ENCODE peak calls at places on chromosomes 13 and 19, in five cellular contexts. N is HepG2, K is fibroblast of lung, E is astrocyte, D is endodermal cell. Z is an unnamed sample.

GRCh38 chr19:14561832-14562351 is 10.0 kb downstream of the NDUFB7 start:
- DNase-seq in N (no peak), K (peak), E (no peak), D (peak), Z (no peak)

GRCh38 chr19:18294467-18294864 is 13.0 kb upstream of the JUND start:
- DNase-seq in N (no peak), K (no peak), E (no peak), D (peak), Z (peak)

GRCh38 chr13:36975172-36975571 is 24.0 kb downstream of the ALG5 start:
- DNase-seq in N (no peak), K (no peak), E (no peak), D (no peak), Z (no peak)

GRCh38 chr13:51523082-51523518 is 61.2 kb upstream of the WDFY2 start:
- DNase-seq in N (peak), K (peak), E (peak), D (no peak), Z (no peak)

GRCh38 chr19:10691883-10692282 is 9.4 kb upstream of the QTRT1 start:
- DNase-seq in N (no peak), K (no peak), E (no peak), D (peak), Z (peak)

GRCh38 chr13:91346848-91347211 is 657 bp upstream of the MIR17HG start:
- DNase-seq in N (no peak), K (no peak), E (no peak), D (no peak), Z (no peak)

GRCh38 chr19:45251452-45252354 is 632 bp downstream of the MARK4 start:
- DNase-seq in N (no peak), K (peak), E (no peak), D (peak), Z (peak)

GRCh38 chr13:96403241-96403640 is 313.3 kb downstream of the HS6ST3 start:
- DNase-seq in N (no peak), K (no peak), E (no peak), D (no peak), Z (no peak)

GRCh38 chr19:17391371-17392151 is 2.4 kb downstream of the CCDC194 start:
- DNase-seq in N (no peak), K (no peak), E (no peak), D (peak), Z (no peak)

GRCh38 chr19:35596366-35596999 is 10.5 kb downstream of the PMIS2 start:
- DNase-seq in N (peak), K (no peak), E (no peak), D (peak), Z (no peak)

GRCh38 chr13:108779308-108779707 is 149.9 kb downstream of the MYO16 start:
- DNase-seq in N (no peak), K (no peak), E (no peak), D (peak), Z (no peak)

GRCh38 chr19:53993448-53993847 is 2.0 kb downstream of the CACNG6 start:
- DNase-seq in N (no peak), K (no peak), E (no peak), D (no peak), Z (no peak)

GRCh38 chr19:53994811-53995210 is 3.4 kb downstream of the CACNG6 start:
- DNase-seq in N (no peak), K (no peak), E (no peak), D (no peak), Z (no peak)

GRCh38 chr19:53991224-53992113 is at the start of gene CACNG6:
- DNase-seq in N (no peak), K (no peak), E (no peak), D (peak), Z (no peak)

GRCh38 chr19:53992211-53992610 is 774 bp downstream of the CACNG6 start:
- DNase-seq in N (no peak), K (no peak), E (no peak), D (no peak), Z (no peak)

DNA sequence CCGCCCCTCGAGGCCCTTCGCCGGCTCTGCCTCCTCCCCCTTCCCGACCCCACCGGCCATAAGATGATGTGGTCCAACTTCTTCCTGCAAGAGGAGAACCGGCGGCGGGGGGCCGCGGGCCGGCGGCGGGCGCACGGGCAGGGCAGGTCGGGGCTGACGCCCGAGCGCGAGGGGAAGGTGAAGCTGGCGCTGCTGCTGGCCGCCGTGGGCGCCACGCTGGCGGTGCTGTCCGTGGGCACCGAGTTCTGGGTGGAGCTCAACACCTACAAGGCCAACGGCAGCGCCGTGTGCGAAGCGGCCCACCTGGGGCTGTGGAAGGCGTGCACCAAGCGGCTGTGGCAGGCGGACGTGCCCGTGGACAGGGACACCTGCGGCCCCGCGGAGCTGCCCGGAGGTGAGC is 1.4 kb downstream of the CACNG6 start:
- DNase-seq in N (no peak), K (no peak), E (no peak), D (no peak), Z (no peak)
- H3K9ac ChIP-seq in N (no peak), K (no peak), E (no peak), D (no peak), Z (no peak)

DNA sequence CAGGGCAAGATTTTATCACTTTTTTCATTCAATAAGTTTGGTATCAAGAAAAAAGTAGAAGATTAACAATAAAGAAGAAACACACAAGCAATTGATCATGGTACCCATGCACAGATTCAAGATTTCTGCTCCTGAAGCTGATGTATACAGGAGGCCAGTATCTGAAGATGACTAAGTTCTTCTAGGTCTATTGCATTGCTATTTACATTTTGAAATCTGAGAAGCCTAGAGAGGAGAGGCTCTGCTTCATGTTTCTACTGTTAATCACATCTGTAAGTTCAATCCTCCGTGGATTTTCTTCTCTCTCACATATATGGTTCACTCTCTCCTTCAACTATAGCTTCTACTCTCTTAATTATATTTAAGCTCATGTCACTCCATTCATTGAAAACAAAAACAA is 198.4 kb downstream of the EFNB2 start:
- DNase-seq in N (no peak), K (peak), E (no peak), D (no peak), Z (no peak)
- H3K9ac ChIP-seq in N (no peak), K (no peak), E (no peak), D (no peak), Z (no peak)

GRCh38 chr19:42401365-42402303 is 11.5 kb upstream of the CNFN start:
- DNase-seq in N (peak), K (peak), E (peak), D (peak), Z (peak)
- H3K9ac ChIP-seq in N (no peak), K (peak), E (peak), D (peak), Z (peak)

DNA sequence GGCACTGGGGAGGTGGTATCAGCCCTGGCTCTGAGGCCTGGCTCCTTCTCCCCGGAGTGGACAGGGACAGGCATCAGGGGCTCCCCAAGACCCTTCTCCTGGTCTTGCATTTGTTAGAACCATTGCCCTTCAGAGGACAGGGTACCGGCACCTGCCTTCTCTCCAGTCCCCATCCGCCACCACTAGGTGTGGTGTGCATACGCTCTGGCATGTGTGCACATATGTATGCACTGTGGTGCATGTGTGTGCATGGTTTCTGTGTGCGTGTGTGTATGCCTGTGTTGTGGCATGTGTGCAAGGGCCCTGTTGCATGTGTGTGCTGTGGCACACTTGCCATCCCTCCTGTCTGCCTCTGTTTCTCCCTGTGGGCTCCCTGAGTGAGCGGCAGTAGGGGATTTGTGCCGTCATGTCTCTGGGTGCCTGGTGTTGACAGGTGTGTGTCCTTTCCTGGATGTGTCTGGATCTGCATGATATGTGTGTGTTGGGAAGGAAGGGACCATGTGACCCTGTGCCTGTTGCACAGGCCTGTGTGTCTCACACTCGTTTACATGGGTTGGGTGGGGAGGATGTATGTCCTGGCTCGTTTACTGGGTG is 9.3 kb downstream of the KCTD15 start:
- DNase-seq in N (no peak), K (no peak), E (no peak), D (no peak), Z (peak)
- H3K9ac ChIP-seq in N (no peak), K (no peak), E (no peak), D (no peak), Z (no peak)

DNA sequence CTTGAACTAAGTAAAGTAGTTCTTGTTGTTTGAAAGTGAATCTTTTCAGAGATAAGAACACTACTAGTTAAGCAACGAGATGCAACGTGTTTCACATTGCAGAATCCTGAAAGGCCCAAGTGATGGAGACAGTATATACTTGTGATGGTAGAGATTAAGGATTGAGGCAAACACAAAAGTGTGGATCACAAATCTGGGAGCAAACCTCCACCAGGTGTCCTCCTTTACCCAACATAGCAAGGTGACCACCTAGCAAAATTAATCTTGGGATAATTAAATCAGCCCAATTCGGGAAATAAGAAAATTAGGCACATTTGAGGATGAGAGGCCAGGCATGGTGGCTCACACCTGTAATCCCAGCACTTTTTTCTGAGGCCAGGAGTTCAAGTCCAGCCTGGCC is 563.9 kb downstream of the DACH1 start:
- DNase-seq in N (no peak), K (no peak), E (no peak), D (peak), Z (no peak)
- H3K9ac ChIP-seq in N (no peak), K (no peak), E (no peak), D (no peak), Z (no peak)

Z was measured in kidney.